ENCODE peak calls at places on chromosome 22, in five cellular contexts. Z, X, J, T and H are unnamed samples.

GRCh38 chr22:40507491-40507890 is 129.0 kb downstream of the MRTFA start:
- DNase-seq in Z (no peak), X (no peak), J (no peak), T (no peak), H (no peak)

GRCh38 chr22:19893363-19893762 is 38.7 kb upstream of the GNB1L start:
- DNase-seq in Z (no peak), X (peak; percentile 15), J (no peak), T (no peak), H (no peak)

GRCh38 chr22:30841264-30841663 is 127.3 kb downstream of the MORC2 start:
- DNase-seq in Z (no peak), X (no peak), J (no peak), T (no peak), H (no peak)

GRCh38 chr22:27836181-27836580 is 34.6 kb upstream of the MN1 start:
- DNase-seq in Z (no peak), X (no peak), J (no peak), T (no peak), H (no peak)

GRCh38 chr22:26942301-26942927 is 285.0 kb downstream of the MIAT start:
- DNase-seq in Z (no peak), X (no peak), J (no peak), T (no peak), H (no peak)

GRCh38 chr22:26992556-26992955 is 335.2 kb downstream of the MIAT start:
- DNase-seq in Z (no peak), X (no peak), J (no peak), T (no peak), H (no peak)

GRCh38 chr22:48937032-48937639 is 890.5 kb downstream of the BRD1 start:
- DNase-seq in Z (no peak), X (no peak), J (no peak), T (no peak), H (no peak)

GRCh38 chr22:50417544-50417943 is 57.3 kb downstream of the SBF1 start:
- DNase-seq in Z (no peak), X (peak; percentile 40), J (no peak), T (no peak), H (no peak)

GRCh38 chr22:39746600-39747262 is 146.8 kb downstream of the ENTHD1 start:
- DNase-seq in Z (no peak), X (no peak), J (no peak), T (no peak), H (no peak)

GRCh38 chr22:42929838-42930155 is 72.7 kb upstream of the ARFGAP3 start:
- DNase-seq in Z (peak; percentile 40), X (peak; percentile 36), J (no peak), T (no peak), H (no peak)

GRCh38 chr22:43109921-43110443 is 568 bp upstream of the BIK start:
- DNase-seq in Z (no peak), X (no peak), J (no peak), T (no peak), H (no peak)

GRCh38 chr22:31150615-31151014 is 9.4 kb upstream of the RNF185 start:
- DNase-seq in Z (no peak), X (no peak), J (no peak), T (no peak), H (no peak)

GRCh38 chr22:48630444-48630777 is 1197.3 kb downstream of the BRD1 start:
- DNase-seq in Z (no peak), X (peak; percentile 28), J (no peak), T (no peak), H (no peak)

GRCh38 chr22:20588843-20589581 is 81.6 kb downstream of the MED15 start:
- DNase-seq in Z (no peak), X (no peak), J (no peak), T (no peak), H (no peak)

GRCh38 chr22:22720201-22720723 is 75.8 kb downstream of the GGTLC2 start:
- DNase-seq in Z (peak; percentile 40), X (no peak), J (peak; percentile 36), T (no peak), H (no peak)

GRCh38 chr22:25754527-25755202 is 12.7 kb downstream of the MYO18B start:
- DNase-seq in Z (peak; percentile 90), X (peak; percentile 92), J (no peak), T (peak; percentile 95), H (peak; percentile 86)

GRCh38 chr22:46387748-46388147 is 52.2 kb downstream of the TRMU start:
- DNase-seq in Z (no peak), X (no peak), J (no peak), T (no peak), H (no peak)

GRCh38 chr22:46752286-46752685 is 10.2 kb upstream of the TBC1D22A start:
- DNase-seq in Z (no peak), X (peak; percentile 45), J (no peak), T (no peak), H (no peak)

GRCh38 chr22:38872831-38873248 is 824 bp upstream of the CBX6 start:
- DNase-seq in Z (no peak), X (peak; percentile 90), J (no peak), T (peak; percentile 80), H (peak; percentile 83)

GRCh38 chr22:45889093-45889538 is 87.8 kb downstream of the WNT7B start:
- DNase-seq in Z (no peak), X (peak; percentile 38), J (no peak), T (peak; percentile 42), H (no peak)

GRCh38 chr22:39234867-39235687 is 9.7 kb downstream of the PDGFB start:
- DNase-seq in Z (no peak), X (peak; percentile 85), J (no peak), T (peak; percentile 95), H (peak; percentile 76)

GRCh38 chr22:45450931-45451651 is 37.6 kb downstream of the RIBC2 start:
- DNase-seq in Z (peak; percentile 17), X (peak; percentile 72), J (no peak), T (peak; percentile 59), H (no peak)

GRCh38 chr22:45531944-45532631 is 29.4 kb downstream of the FBLN1 start:
- DNase-seq in Z (no peak), X (peak; percentile 9), J (no peak), T (no peak), H (no peak)

GRCh38 chr22:37716708-37717107 is 19.9 kb downstream of the TRIOBP start:
- DNase-seq in Z (peak; percentile 60), X (no peak), J (no peak), T (no peak), H (no peak)